ENCODE peak calls at places on chromosome 16, in four cellular contexts. H is H1, S is SK-N-SH, T is K562. J is an unnamed sample.

GRCh38 chr16:73069581-73070262 is 21.8 kb upstream of the ZFHX3 start:
- DNase-seq in H (no peak), S (no peak), T (no peak), J (no peak)

GRCh38 chr16:762049-762513 is 1.5 kb downstream of the MSLN start:
- DNase-seq in H (no peak), S (no peak), T (no peak), J (no peak)

GRCh38 chr16:57039148-57039812 is 49.9 kb downstream of the NLRC5 start:
- DNase-seq in H (no peak), S (no peak), T (no peak), J (no peak)

GRCh38 chr16:89314357-89314756 is 96.9 kb downstream of the ZNF778 start:
- DNase-seq in H (no peak), S (no peak), T (no peak), J (no peak)

GRCh38 chr16:56547949-56548567 is 16.8 kb upstream of the MT4 start:
- DNase-seq in H (no peak), S (no peak), T (no peak), J (no peak)

GRCh38 chr16:27421961-27422740 is 20.2 kb downstream of the IL21R start:
- DNase-seq in H (no peak), S (no peak), T (no peak), J (no peak)

GRCh38 chr16:12674096-12674495 is 129.6 kb downstream of the CPPED1 start:
- DNase-seq in H (no peak), S (no peak), T (no peak), J (no peak)

GRCh38 chr16:11396241-11397048 is 51.2 kb downstream of the RMI2 start:
- DNase-seq in H (peak), S (peak), T (peak), J (peak)

GRCh38 chr16:88995194-88995593 is 18.2 kb upstream of the CBFA2T3 start:
- DNase-seq in H (no peak), S (no peak), T (no peak), J (no peak)

GRCh38 chr16:31513126-31513525 is 4.9 kb upstream of the RUSF1 start:
- DNase-seq in H (no peak), S (no peak), T (no peak), J (no peak)

GRCh38 chr16:67349172-67349571 is 22.6 kb downstream of the LRRC36 start:
- DNase-seq in H (no peak), S (peak), T (peak), J (no peak)

GRCh38 chr16:85004587-85005205 is 6.6 kb downstream of the ZDHHC7 start:
- DNase-seq in H (no peak), S (no peak), T (peak), J (no peak)

GRCh38 chr16:65763640-65764305 is 602.7 kb upstream of the CDH5 start:
- DNase-seq in H (no peak), S (no peak), T (no peak), J (no peak)

GRCh38 chr16:3656491-3657468 is 2.3 kb downstream of the DNASE1 start:
- DNase-seq in H (no peak), S (no peak), T (no peak), J (peak)

GRCh38 chr16:794853-795466 is 5.6 kb downstream of the GNG13 start:
- DNase-seq in H (no peak), S (no peak), T (no peak), J (no peak)

GRCh38 chr16:56994311-56994710 is 5.0 kb downstream of the NLRC5 start:
- DNase-seq in H (no peak), S (no peak), T (no peak), J (no peak)

GRCh38 chr16:89545044-89545830 is 15.2 kb upstream of the RPL13 start:
- DNase-seq in H (no peak), S (no peak), T (no peak), J (no peak)

GRCh38 chr16:84603115-84603816 is 14.6 kb downstream of the COTL1 start:
- DNase-seq in H (no peak), S (no peak), T (no peak), J (no peak)

GRCh38 chr16:58306327-58306726 is 11.5 kb upstream of the PRSS54 start:
- DNase-seq in H (no peak), S (no peak), T (no peak), J (peak)

GRCh38 chr16:2910441-2910840 is 1.3 kb upstream of the FLYWCH1 start:
- DNase-seq in H (no peak), S (no peak), T (no peak), J (no peak)

GRCh38 chr16:6018848-6019489 is 921.4 kb upstream of the EEF2KMT start:
- DNase-seq in H (peak), S (peak), T (no peak), J (no peak)

GRCh38 chr16:50735629-50736122 is 6.2 kb upstream of the CYLD start:
- DNase-seq in H (no peak), S (no peak), T (no peak), J (no peak)

GRCh38 chr16:88759245-88759975 is 25.6 kb downstream of the PIEZO1 start:
- DNase-seq in H (no peak), S (no peak), T (no peak), J (peak)

GRCh38 chr16:77869997-77870813 is 81.8 kb downstream of the VAT1L start:
- DNase-seq in H (no peak), S (no peak), T (no peak), J (no peak)

GRCh38 chr16:85615014-85615851 is 2.1 kb downstream of the GSE1 start:
- DNase-seq in H (peak), S (no peak), T (no peak), J (peak)

GRCh38 chr16:87291944-87292343 is 25.2 kb downstream of the C16orf95 start:
- DNase-seq in H (no peak), S (no peak), T (no peak), J (no peak)

GRCh38 chr16:200388-200787 is 20.1 kb downstream of the HBQ1 start:
- DNase-seq in H (no peak), S (no peak), T (no peak), J (no peak)

GRCh38 chr16:53220585-53220984 is 165.8 kb downstream of the CHD9 start:
- DNase-seq in H (no peak), S (peak), T (no peak), J (no peak)
- TF ChIP-seq CTCF in H (peak), S (peak), T (peak), J (no peak)

DNA sequence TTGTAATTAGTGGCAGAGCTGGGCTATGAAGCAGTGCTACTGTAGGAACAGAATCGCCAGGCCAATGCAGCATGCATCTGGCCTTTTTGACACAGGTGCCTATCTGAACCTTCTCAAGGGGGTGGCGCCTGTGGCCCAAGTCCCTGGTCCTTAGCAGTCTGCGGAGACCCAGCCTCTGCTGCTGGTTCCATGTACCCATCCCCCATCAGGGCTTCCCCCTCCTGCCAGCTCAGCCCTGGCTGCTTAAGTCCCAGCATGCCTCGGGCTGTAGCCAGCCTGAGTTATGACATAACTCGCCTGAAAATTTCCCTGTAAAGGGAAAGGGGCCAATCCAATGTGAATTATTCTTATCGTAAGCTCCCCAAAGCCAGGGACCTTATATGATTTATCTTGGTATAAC is 50.3 kb upstream of the HS3ST2 start:
- DNase-seq in H (no peak), S (peak), T (no peak), J (peak)
- TF ChIP-seq TEAD4 in H (no peak), S (no peak), T (no peak), J (no peak)

GRCh38 chr16:55501549-55502322 is 7.1 kb upstream of the LPCAT2 start:
- DNase-seq in H (peak), S (peak), T (peak), J (peak)
- TF ChIP-seq CTCF in H (peak), S (peak), T (peak), J (no peak)

DNA sequence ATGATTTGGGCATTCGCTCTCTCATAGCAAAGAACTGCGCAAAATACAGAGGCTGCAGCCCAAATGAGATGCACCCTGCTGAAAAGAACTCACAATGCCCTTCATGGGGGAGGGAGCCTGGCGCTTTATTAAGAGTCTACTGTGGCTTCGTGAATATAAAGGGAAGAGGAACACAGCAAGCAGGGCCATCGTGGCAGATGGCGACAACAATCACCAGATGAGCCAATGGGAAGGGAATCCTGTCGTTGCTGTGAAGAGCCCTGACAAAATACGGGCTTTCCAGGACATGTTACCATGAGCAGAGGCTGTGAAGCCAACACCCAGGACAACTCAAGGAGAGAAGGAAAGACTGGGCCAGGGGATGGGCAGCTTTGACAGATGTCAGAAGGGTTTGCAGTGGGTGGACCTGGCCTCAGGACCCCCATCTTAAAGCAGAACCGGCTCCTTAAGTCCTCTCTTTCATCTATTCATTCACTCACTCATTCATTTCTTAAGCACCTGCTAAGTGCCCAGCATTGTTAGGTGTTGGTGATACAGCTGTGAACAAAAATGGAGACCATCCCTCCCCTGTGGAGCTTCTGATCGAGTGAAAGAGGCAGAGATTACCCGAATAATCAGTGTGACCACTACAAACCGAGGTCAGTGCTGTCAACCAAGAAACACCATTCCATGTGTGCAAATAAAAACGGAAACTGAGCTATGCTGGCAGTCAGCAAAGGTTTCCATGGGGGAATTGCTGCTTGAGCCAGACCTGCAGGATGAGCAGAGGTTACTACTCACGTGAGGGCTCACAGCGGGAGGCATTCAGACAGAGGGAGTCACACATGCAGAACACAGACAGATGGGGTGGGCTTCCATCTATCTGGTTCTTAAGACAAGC is 125.8 kb downstream of the DYNLRB2 start:
- DNase-seq in H (no peak), S (no peak), T (no peak), J (no peak)
- TF ChIP-seq TEAD4 in H (no peak), S (no peak), T (no peak), J (no peak)

GRCh38 chr16:70778901-70779309 is 22.1 kb downstream of the VAC14 start:
- DNase-seq in H (peak), S (peak), T (no peak), J (peak)
- TF ChIP-seq CTCF in H (no peak), S (no peak), T (no peak), J (no peak)

DNA sequence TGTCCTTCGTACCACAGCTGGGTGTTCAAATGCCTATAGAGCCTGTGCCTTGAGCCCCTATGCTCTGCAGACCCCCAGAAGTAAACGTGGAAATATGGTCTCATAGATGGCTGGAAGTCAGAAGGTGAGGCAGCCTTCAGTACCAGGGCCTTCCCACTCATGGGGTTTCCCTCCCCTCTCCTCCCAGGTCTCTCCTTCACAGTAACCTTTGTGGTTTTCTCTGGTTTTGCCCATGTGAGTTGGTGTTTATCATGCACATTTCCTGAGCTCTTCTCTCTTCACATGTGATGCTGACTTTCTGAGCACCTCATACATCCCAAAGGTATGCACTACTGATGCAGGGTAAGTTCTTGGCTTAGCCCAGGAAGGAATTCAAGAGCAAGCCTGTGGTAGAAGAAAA is 35.4 kb downstream of the TMEM114 start:
- DNase-seq in H (no peak), S (no peak), T (no peak), J (no peak)
- TF ChIP-seq TEAD4 in H (no peak), S (no peak), T (no peak), J (no peak)

GRCh38 chr16:74561626-74562025 is 45.3 kb downstream of the GLG1 start:
- DNase-seq in H (no peak), S (no peak), T (no peak), J (no peak)

GRCh38 chr16:74564451-74564984 is 42.4 kb downstream of the GLG1 start:
- DNase-seq in H (no peak), S (no peak), T (no peak), J (no peak)

GRCh38 chr16:74560912-74561311 is 46.0 kb downstream of the GLG1 start:
- DNase-seq in H (no peak), S (no peak), T (no peak), J (no peak)

GRCh38 chr16:74563828-74564263 is 43.1 kb downstream of the GLG1 start:
- DNase-seq in H (no peak), S (no peak), T (peak), J (no peak)

GRCh38 chr16:74562117-74562516 is 44.8 kb downstream of the GLG1 start:
- DNase-seq in H (no peak), S (no peak), T (no peak), J (no peak)
- TF ChIP-seq CTCF in H (no peak), S (no peak), T (no peak), J (no peak)